ENCODE peak calls at places on chromosome 7, in four cellular contexts. X is K562, K is HepG2, O is A549. W is an unnamed sample.

GRCh38 chr7:99086532-99086931 is 57.4 kb downstream of the SMURF1 start:
- DNase-seq in X (no peak), K (no peak), O (no peak), W (no peak)

GRCh38 chr7:32591938-32592337 is 96.6 kb downstream of the AVL9 start:
- DNase-seq in X (no peak), K (no peak), O (no peak), W (no peak)

GRCh38 chr7:148883233-148884048 is 650 bp downstream of the EZH2 start:
- DNase-seq in X (peak; percentile 77), K (no peak), O (peak; percentile 11), W (no peak)

GRCh38 chr7:78141533-78142281 is 343.1 kb downstream of the PHTF2 start:
- DNase-seq in X (no peak), K (no peak), O (no peak), W (peak; percentile 88)

GRCh38 chr7:50982626-50983025 is 199.9 kb upstream of the GRB10 start:
- DNase-seq in X (no peak), K (no peak), O (peak; percentile 16), W (no peak)

GRCh38 chr7:30771859-30772429 is 727 bp downstream of the MINDY4 start:
- DNase-seq in X (peak; percentile 60), K (no peak), O (no peak), W (no peak)

GRCh38 chr7:140390034-140390433 is 8.3 kb downstream of the SLC37A3 start:
- DNase-seq in X (no peak), K (no peak), O (no peak), W (no peak)

GRCh38 chr7:38385682-38386081 is 112.2 kb upstream of the TARP start:
- DNase-seq in X (no peak), K (no peak), O (no peak), W (no peak)

GRCh38 chr7:32901629-32902028 is 10.1 kb upstream of the KBTBD2 start:
- DNase-seq in X (no peak), K (no peak), O (no peak), W (no peak)

GRCh38 chr7:149767068-149767467 is 6.3 kb downstream of the ZNF467 start:
- DNase-seq in X (no peak), K (no peak), O (no peak), W (no peak)

GRCh38 chr7:71312755-71313490 is 181.0 kb downstream of the GALNT17 start:
- DNase-seq in X (no peak), K (no peak), O (no peak), W (no peak)

GRCh38 chr7:20030915-20031362 is 186.2 kb downstream of the MACC1 start:
- DNase-seq in X (no peak), K (no peak), O (no peak), W (peak; percentile 50)

GRCh38 chr7:145183069-145183468 is 347.2 kb upstream of the TPK1 start:
- DNase-seq in X (no peak), K (no peak), O (no peak), W (no peak)

GRCh38 chr7:119974972-119975371 is 298.0 kb upstream of the KCND2 start:
- DNase-seq in X (no peak), K (no peak), O (no peak), W (no peak)

GRCh38 chr7:82202965-82203364 is 240.6 kb downstream of the CACNA2D1 start:
- DNase-seq in X (no peak), K (no peak), O (no peak), W (no peak)

GRCh38 chr7:44073664-44074348 is 8.4 kb upstream of the PGAM2 start:
- DNase-seq in X (no peak), K (no peak), O (no peak), W (peak; percentile 66)

GRCh38 chr7:142263598-142264380 is 5.9 kb upstream of the PRSS58 start:
- DNase-seq in X (no peak), K (no peak), O (no peak), W (no peak)

GRCh38 chr7:134435161-134435920 is 23.6 kb downstream of the AKR1B1 start:
- DNase-seq in X (no peak), K (no peak), O (peak; percentile 54), W (peak; percentile 81)

GRCh38 chr7:47931788-47932425 is 16.4 kb downstream of the PKD1L1 start:
- DNase-seq in X (no peak), K (no peak), O (no peak), W (peak; percentile 76)

GRCh38 chr7:25029075-25029474 is 49.1 kb upstream of the OSBPL3 start:
- DNase-seq in X (no peak), K (no peak), O (no peak), W (no peak)
- TF ChIP-seq MAZ in X (no peak), K (no peak), O (no peak), W (no peak)

GRCh38 chr7:94170836-94171235 is 166.7 kb upstream of the BET1 start:
- DNase-seq in X (no peak), K (no peak), O (no peak), W (no peak)
- TF ChIP-seq CEBPB in X (no peak), K (no peak), O (no peak), W (no peak)

DNA sequence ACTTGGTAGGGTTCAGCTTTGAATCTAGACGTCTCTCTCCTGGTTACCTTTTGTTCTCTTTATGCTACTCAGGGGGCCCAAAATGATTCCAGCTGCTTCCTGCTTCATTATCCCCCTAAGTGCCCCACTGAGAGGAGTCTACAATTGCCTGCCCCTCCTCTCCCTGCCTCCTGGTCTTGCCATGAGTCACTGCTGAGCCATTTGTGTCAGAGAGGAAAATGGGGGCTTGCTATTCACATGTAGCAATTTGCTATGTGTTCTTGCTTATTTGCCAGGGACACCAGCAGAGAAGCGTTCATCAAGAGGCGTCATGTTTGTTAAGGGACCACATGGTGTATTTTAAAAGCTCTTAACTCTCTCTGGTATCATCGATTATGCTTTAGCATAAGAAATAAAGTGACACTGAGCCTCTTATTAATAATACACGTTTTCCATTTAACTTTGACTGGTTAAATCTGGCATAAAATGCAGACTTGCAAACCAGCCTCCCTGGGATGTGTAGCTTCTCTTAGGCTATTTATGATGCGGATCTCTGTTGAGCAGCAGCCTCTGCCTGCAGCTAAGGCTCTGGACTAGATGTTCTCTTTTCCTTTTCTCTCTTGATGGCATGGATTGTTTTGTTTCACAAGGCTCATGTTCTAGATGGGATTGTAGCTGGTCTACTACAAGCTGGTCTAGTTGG is 239.3 kb downstream of the AUTS2 start:
- DNase-seq in X (no peak), K (no peak), O (no peak), W (no peak)
- TF ChIP-seq MAZ in X (no peak), K (no peak), O (no peak), W (no peak)

DNA sequence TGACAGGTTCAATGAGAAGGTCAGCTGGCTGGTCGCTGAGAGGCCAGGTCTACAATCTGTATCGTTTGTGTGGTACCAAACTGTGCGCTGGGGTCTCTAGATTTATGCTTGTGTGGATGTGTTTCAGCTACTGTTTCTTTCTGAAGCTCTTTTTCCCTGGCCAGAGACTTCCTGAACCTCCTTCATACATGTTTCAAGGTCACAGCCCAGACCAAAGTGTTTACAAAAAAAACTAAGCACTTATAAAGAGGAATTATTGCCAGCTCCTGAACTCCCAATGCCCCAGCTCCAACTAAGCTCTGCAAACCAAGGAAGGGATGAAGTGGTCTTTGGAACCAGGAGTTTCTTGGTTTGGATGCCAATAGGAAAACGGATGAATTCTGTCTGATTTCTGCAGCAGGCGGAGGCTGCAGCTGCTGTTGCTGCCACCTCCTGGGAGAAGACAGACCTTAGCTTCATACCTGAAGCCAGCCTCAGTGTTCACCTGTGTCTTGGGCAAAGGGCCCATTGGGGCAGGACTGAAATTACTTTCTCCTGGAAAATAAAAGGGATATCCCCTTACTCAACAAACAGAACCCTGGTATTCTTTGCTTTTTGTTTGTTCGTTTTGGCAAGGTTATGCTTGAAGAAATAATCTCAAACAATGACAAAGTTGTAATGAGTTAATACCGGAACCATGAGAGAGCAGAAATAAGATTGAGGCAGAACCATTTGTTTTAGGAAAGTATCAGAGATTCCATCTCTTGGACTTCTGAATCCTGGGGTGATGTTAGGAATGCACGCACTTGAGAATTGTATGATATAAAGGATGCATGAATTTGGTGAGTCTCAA is 24.6 kb upstream of the MKLN1 start:
- DNase-seq in X (no peak), K (peak; percentile 16), O (peak; percentile 68), W (peak; percentile 23)
- TF ChIP-seq CEBPB in X (no peak), K (no peak), O (no peak), W (no peak)

GRCh38 chr7:7102906-7103305 is 79.4 kb upstream of the C1GALT1 start:
- DNase-seq in X (no peak), K (no peak), O (no peak), W (no peak)

GRCh38 chr7:7099584-7100014 is 82.7 kb upstream of the C1GALT1 start:
- DNase-seq in X (peak; percentile 69), K (peak; percentile 95), O (peak; percentile 79), W (peak; percentile 83)

GRCh38 chr7:7098280-7098818 is 84.0 kb upstream of the C1GALT1 start:
- DNase-seq in X (no peak), K (no peak), O (no peak), W (no peak)

GRCh38 chr7:7103343-7104313 is 78.7 kb upstream of the C1GALT1 start:
- DNase-seq in X (peak; percentile 42), K (peak; percentile 61), O (peak; percentile 66), W (peak; percentile 74)

DNA sequence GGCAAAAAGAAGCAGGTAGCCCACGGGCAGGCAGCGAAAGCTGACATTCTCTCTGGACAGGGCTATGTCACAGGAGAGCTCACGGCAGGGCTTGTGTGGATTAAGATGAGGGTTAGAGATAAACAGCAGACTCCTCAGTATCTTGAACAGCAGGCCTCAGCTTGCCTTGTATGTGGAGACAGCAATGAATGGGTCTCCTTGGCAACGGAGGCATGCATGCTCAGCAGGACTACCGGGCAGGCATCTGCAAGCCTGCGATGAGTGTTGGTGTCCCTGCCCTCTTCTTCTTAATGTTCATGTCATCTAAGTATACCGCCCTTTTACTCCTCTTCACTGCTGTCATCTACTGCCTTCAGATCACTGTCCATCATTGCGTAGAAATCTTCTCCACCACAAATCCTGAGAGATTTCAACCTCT is 81.9 kb upstream of the C1GALT1 start:
- DNase-seq in X (peak; percentile 87), K (no peak), O (no peak), W (no peak)
- TF ChIP-seq MAZ in X (no peak), K (no peak), O (no peak), W (no peak)

GRCh38 chr7:117173001-117173400 is 149.9 kb downstream of the WNT2 start:
- DNase-seq in X (no peak), K (no peak), O (no peak), W (no peak)

GRCh38 chr7:117171106-117171505 is 151.8 kb downstream of the WNT2 start:
- DNase-seq in X (no peak), K (peak; percentile 2), O (peak; percentile 13), W (no peak)

GRCh38 chr7:117165656-117166055 is 157.2 kb downstream of the WNT2 start:
- DNase-seq in X (no peak), K (no peak), O (no peak), W (no peak)

GRCh38 chr7:117172283-117172682 is 150.6 kb downstream of the WNT2 start:
- DNase-seq in X (no peak), K (no peak), O (no peak), W (peak; percentile 49)

GRCh38 chr7:117169907-117170306 is 153.0 kb downstream of the WNT2 start:
- DNase-seq in X (no peak), K (no peak), O (peak; percentile 47), W (no peak)
- TF ChIP-seq CEBPB in X (no peak), K (no peak), O (no peak), W (no peak)

GRCh38 chr7:110129159-110129558 is 961.8 kb upstream of the LRRN3 start:
- DNase-seq in X (no peak), K (no peak), O (no peak), W (no peak)
- TF ChIP-seq MAZ in X (no peak), K (no peak), O (no peak), W (no peak)

W was measured in IMR-90.